ENCODE peak calls at places on chromosomes 1 and 21, in nine cellular contexts. H is uterus, K is esophagus muscularis mucosa, P is heart left ventricle, W is body of pancreas, J is transverse colon, G is tibial nerve, Z is A549, D is IMR-90. E is an unnamed sample.

GRCh38 chr1:168452329-168452728 is 91.5 kb downstream of the XCL2 start:
- DNase-seq in H (no peak), K (no peak), P (no peak), W (no peak), J (no peak), G (no peak), Z (no peak), D (no peak), E (no peak)

GRCh38 chr1:54973205-54973921 is 7.1 kb upstream of the TMEM61 start:
- DNase-seq in H (no peak), K (no peak), P (peak; percentile 22), W (no peak), J (no peak), G (peak; percentile 36), Z (peak; percentile 44), D (peak; percentile 21), E (peak; percentile 86)

GRCh38 chr1:211643324-211644212 is 31.9 kb downstream of the NEK2 start:
- DNase-seq in H (no peak), K (no peak), P (no peak), W (peak; percentile 85), J (peak; percentile 77), G (no peak), Z (no peak), D (no peak), E (no peak)

GRCh38 chr1:45266151-45266801 is 59.9 kb upstream of the ZSWIM5 start:
- DNase-seq in H (peak; percentile 76), K (no peak), P (peak; percentile 53), W (peak; percentile 57), J (peak; percentile 45), G (peak; percentile 9), Z (no peak), D (peak; percentile 91), E (no peak)

GRCh38 chr1:26234644-26235384 is 814 bp downstream of the CEP85 start:
- DNase-seq in H (no peak), K (no peak), P (no peak), W (no peak), J (peak; percentile 20), G (peak; percentile 12), Z (peak; percentile 28), D (peak; percentile 5), E (no peak)

GRCh38 chr21:33690874-33691273 is 48.6 kb downstream of the ITSN1 start:
- DNase-seq in H (no peak), K (no peak), P (no peak), W (no peak), J (no peak), G (no peak), Z (no peak), D (no peak), E (no peak)

GRCh38 chr1:204254031-204254661 is 40.4 kb upstream of the GOLT1A start:
- DNase-seq in H (peak; percentile 68), K (peak; percentile 94), P (no peak), W (no peak), J (peak; percentile 41), G (peak; percentile 66), Z (no peak), D (peak; percentile 73), E (peak; percentile 81)

GRCh38 chr1:107019166-107019565 is 37.3 kb upstream of the PRMT6 start:
- DNase-seq in H (no peak), K (no peak), P (no peak), W (no peak), J (no peak), G (no peak), Z (no peak), D (peak; percentile 65), E (no peak)

GRCh38 chr1:212982430-212983152 is 32.2 kb downstream of the VASH2 start:
- DNase-seq in H (no peak), K (peak; percentile 50), P (peak; percentile 48), W (peak; percentile 20), J (no peak), G (no peak), Z (no peak), D (peak; percentile 13), E (peak; percentile 32)

GRCh38 chr1:16013220-16013907 is 4.5 kb downstream of the HSPB7 start:
- DNase-seq in H (peak; percentile 88), K (no peak), P (peak; percentile 86), W (peak; percentile 56), J (peak; percentile 70), G (no peak), Z (peak; percentile 34), D (peak; percentile 70), E (peak; percentile 93)

GRCh38 chr21:35367558-35367957 is 318.5 kb upstream of the RUNX1 start:
- DNase-seq in H (no peak), K (no peak), P (no peak), W (no peak), J (no peak), G (no peak), Z (no peak), D (no peak), E (no peak)

GRCh38 chr21:28913071-28913470 is 79.6 kb downstream of the LTN1 start:
- DNase-seq in H (no peak), K (no peak), P (no peak), W (no peak), J (no peak), G (no peak), Z (no peak), D (no peak), E (no peak)

GRCh38 chr1:232562855-232563510 is 67.0 kb downstream of the SIPA1L2 start:
- DNase-seq in H (no peak), K (peak; percentile 60), P (no peak), W (no peak), J (no peak), G (no peak), Z (no peak), D (no peak), E (no peak)

GRCh38 chr1:228088586-228089498 is 6.3 kb downstream of the ARF1 start:
- DNase-seq in H (peak; percentile 12), K (no peak), P (no peak), W (peak; percentile 13), J (peak; percentile 8), G (no peak), Z (no peak), D (no peak), E (no peak)
- TF ChIP-seq CTCF in H (no peak), K (no peak), P (no peak), W (no peak), J (no peak), G (no peak), Z (no peak), D (no peak), E (no peak)

GRCh38 chr1:43992232-43992995 is 1.0 kb downstream of the CCDC24 start:
- DNase-seq in H (no peak), K (no peak), P (no peak), W (no peak), J (no peak), G (no peak), Z (no peak), D (no peak), E (no peak)

GRCh38 chr1:43994071-43994470 is 2.7 kb downstream of the CCDC24 start:
- DNase-seq in H (no peak), K (no peak), P (no peak), W (no peak), J (no peak), G (no peak), Z (no peak), D (no peak), E (no peak)

GRCh38 chr1:43994794-43995790 is 3.7 kb downstream of the CCDC24 start:
- DNase-seq in H (no peak), K (no peak), P (no peak), W (no peak), J (peak; percentile 37), G (no peak), Z (peak; percentile 36), D (no peak), E (no peak)

GRCh38 chr1:43991476-43992231 is at the start of gene CCDC24:
- DNase-seq in H (peak; percentile 89), K (peak; percentile 97), P (peak; percentile 84), W (peak; percentile 88), J (peak; percentile 90), G (peak; percentile 79), Z (peak; percentile 65), D (peak; percentile 67), E (peak; percentile 97)

GRCh38 chr1:43993206-43993914 is 2.0 kb downstream of the CCDC24 start:
- DNase-seq in H (no peak), K (no peak), P (no peak), W (no peak), J (no peak), G (no peak), Z (no peak), D (no peak), E (no peak)
- H3K4me3 ChIP-seq in H (no peak overlapping the region), K (no peak overlapping the region), P (no peak overlapping the region), W (no peak overlapping the region), J (no peak overlapping the region), G (no peak overlapping the region), Z (no peak overlapping the region), D (no peak overlapping the region), E (no peak overlapping the region)

GRCh38 chr1:110587906-110588305 is 18.3 kb downstream of the KCNA2 start:
- DNase-seq in H (no peak), K (no peak), P (no peak), W (no peak), J (no peak), G (no peak), Z (no peak), D (no peak), E (peak; percentile 52)

GRCh38 chr1:110584045-110584444 is 22.1 kb downstream of the KCNA2 start:
- DNase-seq in H (no peak), K (no peak), P (no peak), W (peak; percentile 3), J (no peak), G (no peak), Z (no peak), D (no peak), E (peak; percentile 40)

GRCh38 chr1:110583505-110583904 is 22.7 kb downstream of the KCNA2 start:
- DNase-seq in H (no peak), K (no peak), P (no peak), W (no peak), J (no peak), G (no peak), Z (no peak), D (no peak), E (peak; percentile 8)

GRCh38 chr1:110582378-110582777 is 23.8 kb downstream of the KCNA2 start:
- DNase-seq in H (no peak), K (no peak), P (no peak), W (no peak), J (no peak), G (no peak), Z (no peak), D (no peak), E (peak; percentile 60)

GRCh38 chr1:110585426-110585825 is 20.7 kb downstream of the KCNA2 start:
- DNase-seq in H (no peak), K (no peak), P (no peak), W (no peak), J (no peak), G (no peak), Z (no peak), D (no peak), E (no peak)
- TF ChIP-seq POLR2A in H (no peak), K (no peak), P (no peak), W (no peak), J (no peak), G (no peak), Z (no peak), D (no peak), E (no peak)

DNA sequence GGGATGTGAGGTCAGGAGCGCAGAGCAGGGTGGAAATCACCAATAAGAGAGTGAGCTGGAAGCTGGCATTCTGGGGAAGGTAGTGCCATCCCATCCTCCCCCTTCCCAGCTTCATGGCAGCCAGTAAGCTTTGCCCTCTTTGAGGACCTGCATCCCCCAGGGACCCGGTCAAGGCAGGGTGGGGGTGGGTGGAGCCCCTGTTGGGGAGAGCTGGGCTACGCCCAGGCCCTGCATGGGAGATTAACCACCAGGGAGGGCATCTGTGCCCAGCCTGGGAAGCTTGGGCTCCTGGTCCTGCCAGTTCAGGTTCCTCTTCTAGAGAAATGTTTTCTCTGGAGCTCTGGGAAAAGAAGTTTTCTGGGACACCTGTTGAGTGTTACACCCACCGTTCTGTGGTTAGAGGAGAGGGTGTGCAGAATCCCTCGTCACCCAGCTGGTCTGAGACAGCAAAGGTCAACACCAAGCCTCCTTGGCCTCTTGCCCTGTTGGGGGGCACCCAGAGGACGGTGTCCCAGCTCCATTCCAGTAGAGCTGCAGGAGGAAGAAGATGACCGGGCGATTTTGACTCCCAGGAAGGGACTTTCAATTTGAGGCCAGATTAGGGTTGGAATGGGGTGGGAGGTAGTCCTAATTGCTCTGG is 30.1 kb upstream of the TENT5C start:
- DNase-seq in H (no peak), K (no peak), P (peak; percentile 5), W (peak; percentile 34), J (peak; percentile 4), G (no peak), Z (no peak), D (no peak), E (peak; percentile 45)
- TF ChIP-seq CTCF in H (no peak), K (no peak), P (no peak), W (no peak), J (no peak), G (no peak), Z (no peak), D (no peak), E (no peak)